ENCODE peak calls at places on chromosomes 16 and 17, in seven cellular contexts. D is AG09309, X is mesendoderm, F is hepatocyte, M is neural progenitor cell, O is heart right ventricle, Y is AG10803. A is an unnamed sample.

GRCh38 chr17:82158825-82159224 is 53.8 kb downstream of the CCDC57 start:
- DNase-seq in D (no peak), M (no peak), X (no peak), O (no peak), Y (no peak), F (no peak), A (no peak)

GRCh38 chr17:81998719-81999438 is 21.4 kb downstream of the ASPSCR1 start:
- DNase-seq in D (no peak), F (no peak), Y (no peak), X (no peak), M (no peak), O (no peak), A (no peak)

GRCh38 chr17:14428640-14429029 is 127.8 kb downstream of the HS3ST3B1 start:
- DNase-seq in M (no peak), X (no peak), F (no peak), O (no peak), Y (no peak), D (no peak), A (no peak)

GRCh38 chr17:57257911-57258885 is 1.9 kb downstream of the MSI2 start:
- DNase-seq in X (peak), F (no peak), M (peak), O (no peak), D (no peak), Y (no peak), A (no peak)

GRCh38 chr16:11356573-11357331 is 11.5 kb downstream of the RMI2 start:
- DNase-seq in M (peak), O (peak), Y (peak), X (peak), D (no peak), F (peak), A (no peak)

GRCh38 chr17:40284085-40284713 is 3.5 kb upstream of the CDC6 start:
- DNase-seq in Y (peak), F (peak), O (no peak), X (peak), M (no peak), D (peak), A (no peak)

GRCh38 chr16:58502217-58502921 is 2.4 kb downstream of the NDRG4 start:
- DNase-seq in Y (no peak), D (no peak), X (no peak), O (no peak), F (no peak), M (no peak), A (no peak)

GRCh38 chr16:81369888-81370504 is 55.2 kb downstream of the GAN start:
- DNase-seq in O (no peak), Y (no peak), M (no peak), X (no peak), F (no peak), D (no peak), A (no peak)

GRCh38 chr16:72846594-72846993 is 201.3 kb downstream of the ZFHX3 start:
- DNase-seq in X (no peak), D (no peak), F (no peak), Y (no peak), O (no peak), M (no peak), A (no peak)

GRCh38 chr17:32551186-32551955 is 64.6 kb downstream of the CDK5R1 start:
- DNase-seq in X (no peak), D (peak), O (no peak), M (no peak), Y (peak), F (no peak), A (no peak)

DNA sequence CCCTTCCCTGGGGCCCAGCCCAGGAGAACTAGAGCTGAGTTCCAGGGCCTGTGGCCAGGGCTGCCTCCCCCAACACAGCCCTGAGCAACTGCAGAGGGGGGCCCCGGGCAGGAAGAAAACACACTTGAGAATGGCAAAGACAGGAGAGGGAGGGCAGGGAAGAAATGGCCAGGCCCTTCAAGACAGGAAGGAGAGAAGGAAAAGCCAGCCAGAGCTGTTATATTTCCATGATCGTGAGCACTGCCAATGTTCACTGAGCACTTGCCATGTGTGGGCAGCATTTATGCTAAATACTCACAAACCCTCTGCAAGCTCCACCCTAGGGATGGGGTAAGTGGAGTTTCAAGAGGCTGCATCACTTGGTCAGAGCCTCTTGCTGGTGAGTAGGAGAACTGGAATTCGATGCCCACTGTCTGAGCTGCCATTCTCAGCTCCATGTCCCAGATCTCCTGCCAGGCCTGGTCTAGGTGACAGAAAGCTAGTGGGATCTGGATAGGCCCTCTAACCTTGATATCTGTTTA is 224.3 kb downstream of the ZNF423 start:
- DNase-seq in D (peak), X (peak), M (no peak), Y (peak), F (peak), O (no peak), A (no peak)
- H3K4me3 ChIP-seq in D (no peak), X (no peak), M (no peak), Y (no peak), F (no peak), O (no peak), A (no peak)

GRCh38 chr16:1331712-1332617 is 1.5 kb upstream of the BAIAP3 start:
- DNase-seq in X (peak), D (no peak), F (peak), Y (peak), O (peak), M (peak), A (peak)
- H3K4me3 ChIP-seq in X (no peak), D (no peak), F (no peak), Y (no peak), O (peak), M (peak), A (peak)

DNA sequence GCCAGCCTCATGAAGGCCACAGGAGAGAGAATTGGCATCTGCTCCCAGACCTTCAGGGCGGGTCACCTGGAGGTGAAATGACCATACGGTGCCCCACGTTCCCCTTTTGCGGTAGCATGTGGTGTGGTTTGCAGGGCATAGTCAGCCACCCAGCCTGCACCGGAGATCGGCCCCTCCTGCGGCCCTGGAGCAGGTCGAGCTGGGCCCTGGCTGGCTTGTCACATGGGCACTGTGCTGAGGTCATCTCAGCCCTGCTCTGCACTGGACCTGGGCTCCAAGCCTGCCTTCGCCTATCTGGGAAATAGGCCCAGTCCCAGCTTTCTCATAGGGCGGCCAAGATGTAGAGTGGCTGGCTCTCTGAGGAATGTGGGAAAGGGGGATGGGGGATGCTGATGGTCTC is 16.2 kb downstream of the GSE1 start:
- DNase-seq in Y (no peak), M (no peak), D (no peak), O (no peak), X (no peak), F (no peak), A (no peak)
- H3K4me3 ChIP-seq in Y (no peak), M (no peak), D (no peak), O (no peak), X (no peak), F (no peak), A (no peak)

GRCh38 chr17:74943808-74944522 is 8.3 kb downstream of the OTOP3 start:
- DNase-seq in D (no peak), M (no peak), X (no peak), O (no peak), Y (no peak), F (no peak), A (no peak)

GRCh38 chr17:74946641-74947040 is 10.9 kb downstream of the OTOP3 start:
- DNase-seq in F (no peak), D (no peak), M (no peak), O (no peak), X (no peak), Y (no peak), A (no peak)

GRCh38 chr17:74947041-74947754 is 11.5 kb downstream of the OTOP3 start:
- DNase-seq in Y (no peak), D (no peak), M (no peak), F (no peak), O (no peak), X (no peak), A (no peak)

GRCh38 chr17:74949455-74950115 is 13.9 kb downstream of the OTOP3 start:
- DNase-seq in D (no peak), F (no peak), M (no peak), O (no peak), X (no peak), Y (no peak), A (no peak)

DNA sequence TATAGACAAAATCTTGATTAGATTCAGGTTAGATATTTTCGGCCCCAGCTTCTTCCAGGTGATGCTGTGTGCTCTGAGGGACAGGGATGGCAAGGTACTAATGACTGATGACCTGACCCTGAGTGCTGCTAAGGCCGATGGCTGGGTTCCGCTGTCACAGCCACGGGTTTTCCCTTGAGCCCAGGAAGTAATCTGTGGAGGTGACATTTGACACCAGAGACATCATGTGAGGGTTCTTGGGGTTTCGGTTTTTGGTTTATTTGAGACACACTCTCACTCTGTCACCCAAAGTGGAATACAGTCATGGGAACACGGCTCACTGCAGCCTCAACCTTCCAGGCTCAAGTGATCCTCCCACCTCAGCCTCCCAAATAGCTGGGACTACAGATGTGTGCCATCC is 9.8 kb downstream of the OTOP3 start:
- DNase-seq in Y (no peak), O (no peak), F (no peak), D (no peak), M (no peak), X (no peak), A (no peak)
- H3K4me3 ChIP-seq in Y (no peak), O (no peak), F (no peak), D (no peak), M (no peak), X (no peak), A (no peak)

DNA sequence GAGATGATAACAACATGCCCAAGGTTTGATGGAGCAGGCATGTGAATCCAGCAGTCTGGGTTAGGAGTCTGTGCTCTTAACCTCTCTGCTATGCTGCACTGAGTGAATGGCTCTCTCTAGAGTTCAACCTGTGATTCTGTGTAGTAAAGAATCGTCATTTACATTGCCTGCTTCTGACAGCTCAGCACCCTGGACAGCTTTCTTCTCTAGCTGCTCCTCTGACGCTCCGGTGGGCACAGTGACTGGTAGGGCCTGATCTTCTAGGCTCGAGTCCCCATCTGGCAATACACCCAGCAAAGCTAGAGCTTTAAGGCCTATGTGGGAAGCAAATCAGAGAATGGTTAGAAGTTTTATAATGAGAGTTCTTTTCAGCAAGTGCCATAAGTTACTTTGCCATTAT is 85.3 kb upstream of the ATP2A3 start:
- DNase-seq in F (no peak), Y (no peak), X (no peak), D (no peak), O (no peak), M (peak), A (no peak)
- H3K4me3 ChIP-seq in F (no peak), Y (no peak), X (no peak), D (no peak), O (no peak), M (no peak), A (no peak)

GRCh38 chr16:49411121-49411970 is 37.7 kb downstream of the C16orf78 start:
- DNase-seq in O (no peak), F (no peak), Y (no peak), X (no peak), M (peak), D (no peak), A (no peak)

GRCh38 chr16:49414651-49415050 is 41.0 kb downstream of the C16orf78 start:
- DNase-seq in F (no peak), D (no peak), X (no peak), O (no peak), Y (no peak), M (no peak), A (no peak)

GRCh38 chr16:49417354-49417753 is 43.8 kb downstream of the C16orf78 start:
- DNase-seq in X (no peak), F (no peak), O (no peak), Y (no peak), M (no peak), D (no peak), A (no peak)

GRCh38 chr16:49416276-49416675 is 42.7 kb downstream of the C16orf78 start:
- DNase-seq in F (no peak), Y (no peak), X (no peak), O (no peak), D (no peak), M (no peak), A (no peak)

DNA sequence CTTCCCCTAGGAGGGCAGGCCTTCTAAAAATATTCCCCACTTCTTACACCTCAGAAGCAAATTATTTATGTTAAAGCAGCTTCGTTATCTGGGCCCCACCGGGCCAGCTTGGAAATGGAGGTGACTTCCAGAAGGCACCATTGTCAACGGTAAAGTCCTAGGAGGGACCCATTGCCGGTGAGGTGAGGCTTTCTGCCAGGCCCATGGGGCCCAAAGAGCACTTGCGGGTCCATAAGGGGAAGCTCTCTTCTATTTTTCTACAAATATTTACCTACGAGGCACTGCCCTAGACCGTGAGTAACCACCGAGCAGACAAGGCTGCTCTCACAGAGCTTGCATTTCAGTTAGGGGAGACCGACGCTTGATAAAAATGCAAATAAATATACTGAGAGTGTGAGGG is 41.5 kb downstream of the C16orf78 start:
- DNase-seq in F (no peak), M (no peak), O (no peak), X (no peak), Y (no peak), D (no peak), A (no peak)
- H3K4me3 ChIP-seq in F (no peak), M (no peak), O (no peak), X (no peak), Y (no peak), D (no peak), A (no peak)

GRCh38 chr16:630024-630814 is 566 bp upstream of the WFIKKN1 start:
- DNase-seq in F (no peak), O (no peak), Y (no peak), X (peak), D (no peak), M (peak), A (no peak)

GRCh38 chr16:630815-631405 is at the start of gene WFIKKN1:
- DNase-seq in F (no peak), Y (no peak), X (peak), O (no peak), D (no peak), M (peak), A (no peak)

GRCh38 chr16:628321-629061 is 2.3 kb upstream of the WFIKKN1 start:
- DNase-seq in Y (no peak), F (no peak), D (no peak), M (no peak), O (no peak), X (no peak), A (no peak)

GRCh38 chr16:627458-628239 is 3.1 kb upstream of the WFIKKN1 start:
- DNase-seq in M (no peak), X (no peak), Y (no peak), F (peak), D (no peak), O (no peak), A (no peak)

DNA sequence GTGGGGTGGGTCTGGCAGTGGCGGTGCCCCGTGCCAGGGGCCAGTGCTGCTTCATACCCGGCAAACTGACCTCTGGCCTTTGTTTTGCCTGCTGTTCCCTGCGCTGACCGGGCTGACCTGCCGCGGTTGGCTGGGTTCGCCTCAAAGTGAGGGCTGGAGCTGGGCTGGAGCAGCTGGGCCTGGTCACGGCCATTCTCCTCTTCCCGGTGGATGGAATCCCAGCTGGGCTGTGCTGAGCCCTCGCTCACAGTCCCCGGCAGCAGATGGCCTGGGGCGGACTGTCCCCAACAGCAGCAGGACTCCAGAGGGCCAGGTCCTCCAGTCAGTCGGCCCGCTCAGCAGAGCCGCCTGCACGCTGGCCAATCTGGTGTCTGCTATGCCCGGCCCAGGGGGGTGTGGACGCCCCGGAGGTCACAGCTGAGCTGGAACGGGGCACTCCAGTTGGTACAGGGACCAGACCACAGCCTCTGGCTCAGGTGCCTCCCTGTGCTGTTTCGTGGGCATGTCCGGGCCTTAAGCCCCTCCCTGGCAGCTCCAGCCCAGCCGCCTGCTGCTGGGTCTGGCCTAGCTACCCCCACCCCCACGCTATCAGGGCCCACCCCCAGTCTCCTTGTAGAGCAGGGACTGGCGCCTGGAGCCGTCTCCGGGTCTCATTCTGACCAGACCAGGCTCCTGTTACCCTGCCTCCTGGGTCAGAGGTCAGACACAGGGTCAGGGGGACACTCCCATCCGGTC is 1.3 kb upstream of the WFIKKN1 start:
- DNase-seq in M (peak), Y (no peak), D (no peak), X (peak), O (no peak), F (no peak), A (no peak)
- H3K4me3 ChIP-seq in M (no peak), Y (no peak), D (no peak), X (no peak), O (no peak), F (no peak), A (no peak)